ENCODE peak calls at places on chromosomes 12 and 14, in nine cellular contexts. R is tibial nerve; D is IMR-90; C is omental fat pad; L is astrocyte of the cerebellum; W is HFF-Myc; Z is CD8-positive, alpha-beta T cell; U is foreskin fibroblast; F is WTC11. T is an unnamed sample.

GRCh38 chr12:113900711-113901110 is 65.4 kb downstream of the RBM19 start:
- DNase-seq in R (no peak), W (no peak), Z (no peak), F (no peak), L (no peak), U (peak), C (no peak), D (no peak), T (no peak)

GRCh38 chr14:72608391-72609204 is 285.3 kb downstream of the DPF3 start:
- DNase-seq in U (peak), D (peak), C (no peak), W (peak), L (peak), F (no peak), Z (peak), R (no peak), T (no peak)

GRCh38 chr12:48602192-48602989 is 32.5 kb upstream of the LALBA start:
- DNase-seq in L (no peak), Z (no peak), U (peak), R (no peak), D (no peak), C (no peak), W (peak), F (no peak), T (no peak)

GRCh38 chr12:56202366-56202765 is 13.1 kb upstream of the SMARCC2 start:
- DNase-seq in U (no peak), R (no peak), D (no peak), C (no peak), L (no peak), Z (no peak), W (no peak), F (no peak), T (no peak)

GRCh38 chr12:59087077-59087673 is 166.9 kb upstream of the LRIG3 start:
- DNase-seq in Z (no peak), W (no peak), D (peak), F (no peak), C (no peak), R (no peak), L (peak), U (peak), T (no peak)

GRCh38 chr12:88011755-88012154 is 17.4 kb downstream of the C12orf50 start:
- DNase-seq in Z (no peak), F (no peak), L (no peak), D (no peak), U (no peak), C (no peak), W (no peak), R (no peak), T (no peak)

GRCh38 chr12:52056801-52057613 is 5.8 kb downstream of the NR4A1 start:
- DNase-seq in R (no peak), Z (no peak), C (no peak), F (no peak), D (peak), W (no peak), U (peak), L (no peak), T (no peak)

GRCh38 chr14:74955229-74955999 is at the start of gene PGF:
- DNase-seq in F (peak), W (no peak), U (peak), C (no peak), Z (no peak), D (no peak), L (no peak), R (peak), T (peak)

GRCh38 chr12:15164997-15165659 is 56.1 kb downstream of the RERG start:
- DNase-seq in U (peak), Z (no peak), F (no peak), D (no peak), R (no peak), W (no peak), L (peak), C (no peak), T (no peak)

GRCh38 chr12:124519741-124520140 is 47.7 kb downstream of the NCOR2 start:
- DNase-seq in D (no peak), R (no peak), U (no peak), F (no peak), Z (no peak), L (no peak), C (no peak), W (no peak), T (no peak)

GRCh38 chr14:80358112-80358511 is 146.8 kb upstream of the DIO2 start:
- DNase-seq in U (no peak), D (no peak), F (no peak), L (no peak), C (no peak), R (no peak), W (no peak), Z (no peak), T (no peak)

GRCh38 chr12:28360253-28360652 is 170.0 kb downstream of the CCDC91 start:
- DNase-seq in U (no peak), R (no peak), L (no peak), Z (no peak), W (no peak), D (no peak), F (no peak), C (no peak), T (no peak)

GRCh38 chr14:99099051-99099787 is 172.8 kb downstream of the BCL11B start:
- DNase-seq in D (no peak), Z (no peak), W (no peak), C (no peak), L (no peak), R (no peak), F (no peak), U (no peak), T (no peak)

GRCh38 chr14:69573841-69574265 is 818 bp downstream of the CCDC177 start:
- DNase-seq in C (no peak), W (no peak), F (peak), L (no peak), R (no peak), U (no peak), Z (no peak), D (no peak), T (no peak)

GRCh38 chr12:95096852-95097251 is 23.4 kb upstream of the NR2C1 start:
- DNase-seq in Z (no peak), U (peak), D (peak), W (no peak), R (no peak), F (no peak), L (no peak), C (no peak), T (no peak)

GRCh38 chr14:36555998-36556743 is 26.2 kb downstream of the NKX2-8 start:
- DNase-seq in C (no peak), Z (no peak), F (no peak), R (no peak), W (no peak), D (no peak), L (no peak), U (no peak), T (no peak)

GRCh38 chr14:92108345-92109254 is 2.2 kb upstream of the ATXN3 start:
- DNase-seq in Z (no peak), R (no peak), C (no peak), D (no peak), F (peak), L (no peak), U (no peak), W (no peak), T (no peak)

GRCh38 chr14:87952307-87953094 is 40.5 kb downstream of the GALC start:
- DNase-seq in C (no peak), L (no peak), R (no peak), U (no peak), Z (no peak), F (no peak), D (no peak), W (no peak), T (peak)

GRCh38 chr14:104150201-104151027 is 12.0 kb downstream of the KIF26A start:
- DNase-seq in L (peak), C (no peak), U (peak), R (no peak), W (peak), Z (no peak), F (peak), D (no peak), T (no peak)

GRCh38 chr12:112961074-112961473 is 17.2 kb upstream of the OAS2 start:
- DNase-seq in Z (no peak), R (no peak), D (no peak), C (no peak), L (no peak), W (no peak), F (no peak), U (no peak), T (no peak)

GRCh38 chr12:51395283-51396230 is 4.4 kb upstream of the GALNT6 start:
- DNase-seq in F (no peak), C (no peak), Z (peak), L (no peak), W (no peak), R (no peak), U (no peak), D (no peak), T (peak)

GRCh38 chr14:99481745-99482099 is 513 bp downstream of the CCNK start:
- DNase-seq in C (no peak), R (no peak), U (peak), D (peak), F (no peak), Z (no peak), W (no peak), L (no peak), T (no peak)

GRCh38 chr12:38555620-38556596 is 239.3 kb downstream of the ALG10B start:
- DNase-seq in L (no peak), Z (no peak), C (no peak), R (no peak), F (no peak), U (no peak), D (no peak), W (no peak), T (no peak)

GRCh38 chr14:64723691-64724577 is 19.7 kb downstream of the PLEKHG3 start:
- DNase-seq in C (no peak), R (no peak), U (no peak), D (no peak), W (no peak), F (no peak), L (no peak), Z (no peak), T (no peak)

GRCh38 chr14:76778546-76779215 is 17.4 kb downstream of the VASH1 start:
- DNase-seq in L (no peak), D (no peak), U (no peak), C (no peak), F (no peak), W (no peak), Z (peak), R (no peak), T (no peak)

GRCh38 chr14:71166434-71166833 is 259.2 kb downstream of the PCNX1 start:
- DNase-seq in L (peak), F (peak), U (peak), C (no peak), Z (no peak), D (peak), W (peak), R (no peak), T (no peak)

GRCh38 chr14:21711360-21711961 is 37.8 kb upstream of the OR4E1 start:
- DNase-seq in Z (no peak), C (no peak), F (no peak), D (peak), W (peak), L (peak), U (peak), R (no peak), T (peak)

GRCh38 chr12:3456809-3457208 is 34.2 kb upstream of the PRMT8 start:
- DNase-seq in C (no peak), L (no peak), U (no peak), R (no peak), Z (no peak), W (no peak), F (peak), D (no peak), T (no peak)
- TF ChIP-seq CTCF in C (no peak), L (no peak), U (no peak), R (no peak), Z (no peak), W (no peak), F (no peak), D (no peak), T (no peak)

GRCh38 chr12:10501031-10501430 is 4.7 kb upstream of the EIF2S3B start:
- DNase-seq in U (peak), D (no peak), C (no peak), R (no peak), F (no peak), W (no peak), Z (no peak), L (peak), T (no peak)
- TF ChIP-seq CTCF in U (peak), D (peak), C (no peak), R (peak), F (no peak), W (no peak), Z (no peak), L (peak), T (no peak)

GRCh38 chr12:54821676-54822075 is 32.6 kb upstream of the MUCL1 start:
- DNase-seq in L (no peak), D (no peak), C (no peak), U (no peak), Z (no peak), F (no peak), W (no peak), R (no peak), T (no peak)

GRCh38 chr12:54830199-54830598 is 24.1 kb upstream of the MUCL1 start:
- DNase-seq in L (no peak), R (no peak), C (no peak), W (no peak), F (no peak), Z (no peak), D (no peak), U (no peak), T (no peak)

DNA sequence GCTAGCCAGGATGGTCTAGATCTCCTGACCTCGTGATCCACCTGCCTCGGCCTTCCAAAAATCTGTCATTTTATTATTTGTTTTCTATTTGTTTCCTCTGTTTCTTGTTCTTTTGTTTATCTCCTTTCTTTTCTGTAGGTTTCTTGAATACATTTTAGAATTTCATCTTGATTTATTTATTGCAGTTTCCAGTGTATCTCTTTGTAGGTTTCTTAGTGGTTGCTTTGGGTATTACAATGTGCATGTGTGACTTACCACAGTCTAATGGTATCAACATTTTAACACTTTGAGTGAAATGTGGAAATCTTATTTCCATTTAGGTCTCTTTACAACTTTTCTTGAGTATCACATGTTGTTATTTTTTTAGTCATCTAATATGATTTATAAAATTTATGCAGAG is 29.9 kb upstream of the MUCL1 start:
- DNase-seq in L (no peak), W (no peak), F (no peak), C (no peak), U (no peak), R (no peak), Z (no peak), D (no peak), T (no peak)
- TF ChIP-seq CTCF in L (no peak), W (no peak), F (peak), C (no peak), U (no peak), R (no peak), Z (peak), D (no peak), T (no peak)

DNA sequence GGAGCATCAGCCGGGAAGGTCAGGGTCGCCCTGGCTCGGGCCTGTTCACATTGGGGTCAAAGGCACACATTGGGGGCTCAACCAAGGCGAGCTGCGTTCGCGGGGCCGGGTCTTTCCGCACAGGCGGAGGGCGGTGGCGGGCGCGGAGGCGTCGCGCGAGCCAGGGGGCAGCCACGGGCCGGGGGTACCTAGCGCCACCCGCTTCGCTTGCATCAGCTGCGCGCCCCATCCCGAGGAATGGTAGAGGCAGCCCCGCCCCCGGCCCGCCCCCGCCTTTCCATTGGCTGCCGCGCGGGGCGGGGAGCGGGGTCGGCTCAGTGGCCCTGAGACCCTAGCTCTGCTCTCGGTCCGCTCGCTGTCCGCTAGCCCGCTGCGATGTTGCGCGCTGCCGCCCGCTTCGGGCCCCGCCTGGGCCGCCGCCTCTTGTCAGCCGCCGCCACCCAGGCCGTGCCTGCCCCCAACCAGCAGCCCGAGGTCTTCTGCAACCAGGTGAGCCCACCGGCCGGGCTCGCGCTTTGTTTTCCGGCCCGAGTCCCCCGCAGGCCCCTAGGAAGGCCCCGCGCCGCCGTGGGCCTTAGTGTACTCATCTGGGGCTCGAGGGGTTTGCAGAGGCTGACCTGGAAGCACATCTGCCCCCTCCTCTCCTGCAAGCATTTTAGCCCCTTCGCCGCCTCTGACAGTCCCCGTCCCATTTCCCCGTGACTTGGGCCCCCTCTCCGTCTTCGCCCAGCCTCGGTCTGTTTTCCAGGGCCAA is at the start of gene ALDH2:
- DNase-seq in W (no peak), L (no peak), Z (peak), R (peak), U (peak), F (peak), D (peak), C (peak), T (no peak)
- TF ChIP-seq CTCF in W (no peak), L (no peak), Z (no peak), R (no peak), U (no peak), F (no peak), D (peak), C (no peak), T (no peak)

GRCh38 chr12:23380419-23381100 is 568.9 kb downstream of the SOX5 start:
- DNase-seq in Z (no peak), L (no peak), D (no peak), U (no peak), C (no peak), R (no peak), F (no peak), W (no peak), T (no peak)

DNA sequence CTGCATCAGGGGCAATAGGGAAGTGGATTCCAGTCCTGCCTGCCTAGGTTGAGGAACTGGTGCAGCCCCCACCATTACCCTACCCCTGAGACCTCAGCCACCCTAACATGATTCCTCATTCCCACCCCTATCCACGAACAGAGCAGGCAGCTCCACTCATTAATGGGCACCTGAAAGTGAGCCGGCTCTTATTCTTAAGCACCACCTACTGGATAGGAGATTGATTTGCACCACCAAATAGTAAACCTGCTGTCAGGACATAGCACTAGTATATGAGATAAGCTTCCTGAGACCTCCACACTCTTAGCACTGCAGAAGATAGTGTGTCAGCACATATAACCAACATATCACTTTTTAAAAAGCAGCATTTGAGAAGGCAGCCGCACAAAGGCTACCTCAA is 573.2 kb downstream of the SOX5 start:
- DNase-seq in D (no peak), R (no peak), F (no peak), C (no peak), U (no peak), L (no peak), W (no peak), Z (no peak), T (no peak)
- TF ChIP-seq CTCF in D (no peak), R (no peak), F (no peak), C (no peak), U (no peak), L (no peak), W (no peak), Z (no peak), T (no peak)

GRCh38 chr14:103127861-103128598 is 4.8 kb downstream of the TNFAIP2 start:
- DNase-seq in U (no peak), R (no peak), L (no peak), D (no peak), F (no peak), C (no peak), W (no peak), Z (no peak), T (no peak)

GRCh38 chr14:103127356-103127755 is 4.1 kb downstream of the TNFAIP2 start:
- DNase-seq in D (no peak), U (no peak), F (peak), Z (no peak), C (no peak), W (no peak), L (no peak), R (no peak), T (no peak)

GRCh38 chr14:103125098-103126070 is 2.1 kb downstream of the TNFAIP2 start:
- DNase-seq in D (no peak), R (no peak), F (no peak), Z (no peak), W (no peak), L (no peak), C (no peak), U (no peak), T (no peak)

GRCh38 chr14:103126088-103126872 is 3.0 kb downstream of the TNFAIP2 start:
- DNase-seq in C (no peak), F (no peak), L (no peak), W (no peak), Z (no peak), R (no peak), U (no peak), D (no peak), T (no peak)

GRCh38 chr14:103126873-103127304 is 3.6 kb downstream of the TNFAIP2 start:
- DNase-seq in F (peak), D (no peak), C (no peak), L (no peak), R (no peak), Z (no peak), W (no peak), U (peak), T (no peak)
- TF ChIP-seq CTCF in F (no peak), D (peak), C (no peak), L (no peak), R (no peak), Z (no peak), W (no peak), U (no peak), T (no peak)